ENCODE peak calls at places on chromosomes 16 and 17, in five cellular contexts. One of them, this sample, is unnamed.

GRCh38 chr17:74369221-74369620 is 1.9 kb downstream of the GPR142 start:
- DNase-seq in A549: no peak
- DNase-seq in foreskin fibroblast: no peak
- DNase-seq in fibroblast of lung: no peak
- DNase-seq in IMR-90: no peak
- DNase-seq in this sample: no peak

GRCh38 chr16:2415085-2415484 is 14.2 kb upstream of the CCNF start:
- DNase-seq in fibroblast of lung: no peak
- DNase-seq in IMR-90: no peak
- DNase-seq in A549: no peak
- DNase-seq in foreskin fibroblast: no peak
- DNase-seq in this sample: no peak

GRCh38 chr17:75806822-75807500 is 22.4 kb downstream of the UNK start:
- DNase-seq in fibroblast of lung: no peak
- DNase-seq in A549: no peak
- DNase-seq in foreskin fibroblast: no peak
- DNase-seq in IMR-90: no peak
- DNase-seq in this sample: no peak

GRCh38 chr17:73592531-73592961 is 51.7 kb downstream of the SDK2 start:
- DNase-seq in A549: no peak
- DNase-seq in foreskin fibroblast: no peak
- DNase-seq in IMR-90: no peak
- DNase-seq in fibroblast of lung: no peak
- DNase-seq in this sample: no peak

GRCh38 chr16:67563708-67564468 is 1.6 kb downstream of the CTCF start:
- DNase-seq in fibroblast of lung: peak; percentile 70
- DNase-seq in foreskin fibroblast: peak; percentile 86
- DNase-seq in A549: peak; percentile 47
- DNase-seq in IMR-90: peak; percentile 88
- DNase-seq in this sample: peak; percentile 63

GRCh38 chr17:67693811-67694210 is 23.9 kb upstream of the NOL11 start:
- DNase-seq in A549: no peak
- DNase-seq in foreskin fibroblast: no peak
- DNase-seq in fibroblast of lung: no peak
- DNase-seq in IMR-90: no peak
- DNase-seq in this sample: no peak

GRCh38 chr17:75267146-75267402 is 4.0 kb downstream of the MIF4GD start:
- DNase-seq in foreskin fibroblast: no peak
- DNase-seq in IMR-90: no peak
- DNase-seq in A549: no peak
- DNase-seq in fibroblast of lung: no peak
- DNase-seq in this sample: no peak

GRCh38 chr17:47999612-48000011 is 28.7 kb downstream of the CDK5RAP3 start:
- DNase-seq in A549: peak; percentile 26
- DNase-seq in IMR-90: peak; percentile 72
- DNase-seq in foreskin fibroblast: peak; percentile 64
- DNase-seq in fibroblast of lung: peak; percentile 72
- DNase-seq in this sample: peak; percentile 64

GRCh38 chr16:88920618-88921602 is 54.5 kb upstream of the PABPN1L start:
- DNase-seq in A549: no peak
- DNase-seq in foreskin fibroblast: peak; percentile 94
- DNase-seq in fibroblast of lung: peak; percentile 55
- DNase-seq in IMR-90: peak; percentile 61
- DNase-seq in this sample: peak; percentile 16

GRCh38 chr16:69110406-69110805 is 5.0 kb downstream of the HAS3 start:
- DNase-seq in IMR-90: no peak
- DNase-seq in foreskin fibroblast: no peak
- DNase-seq in A549: no peak
- DNase-seq in fibroblast of lung: no peak
- DNase-seq in this sample: no peak

GRCh38 chr17:64683791-64684190 is 21.7 kb upstream of the SMURF2 start:
- DNase-seq in A549: no peak
- DNase-seq in fibroblast of lung: peak; percentile 35
- DNase-seq in foreskin fibroblast: peak; percentile 48
- DNase-seq in IMR-90: peak; percentile 62
- DNase-seq in this sample: no peak

GRCh38 chr17:75516619-75517276 is 420 bp downstream of the TSEN54 start:
- DNase-seq in A549: no peak
- DNase-seq in IMR-90: no peak
- DNase-seq in foreskin fibroblast: peak; percentile 55
- DNase-seq in fibroblast of lung: peak; percentile 10
- DNase-seq in this sample: no peak

GRCh38 chr17:70021726-70022125 is 53.3 kb upstream of the KCNJ16 start:
- DNase-seq in IMR-90: peak; percentile 7
- DNase-seq in fibroblast of lung: peak; percentile 47
- DNase-seq in foreskin fibroblast: peak; percentile 51
- DNase-seq in A549: no peak
- DNase-seq in this sample: no peak

GRCh38 chr16:26795184-26795583 is 271.5 kb upstream of the C16orf82 start:
- DNase-seq in A549: no peak
- DNase-seq in IMR-90: no peak
- DNase-seq in foreskin fibroblast: no peak
- DNase-seq in fibroblast of lung: no peak
- DNase-seq in this sample: no peak

GRCh38 chr16:66858740-66859396 is 14.7 kb downstream of the CA7 start:
- DNase-seq in fibroblast of lung: peak; percentile 67
- DNase-seq in IMR-90: peak; percentile 49
- DNase-seq in A549: no peak
- DNase-seq in foreskin fibroblast: peak; percentile 66
- DNase-seq in this sample: no peak

GRCh38 chr17:78041401-78042179 is 83.1 kb downstream of the TNRC6C start:
- DNase-seq in fibroblast of lung: peak; percentile 16
- DNase-seq in foreskin fibroblast: peak; percentile 26
- DNase-seq in A549: no peak
- DNase-seq in IMR-90: no peak
- DNase-seq in this sample: no peak
- H3K4me3 ChIP-seq in fibroblast of lung: peak overlapping the region; percentile 71
- H3K4me3 ChIP-seq in foreskin fibroblast: peak overlapping the region; percentile 67
- H3K4me3 ChIP-seq in A549: peak overlapping the region; percentile 47
- H3K4me3 ChIP-seq in IMR-90: peak overlapping the region; percentile 79
- H3K4me3 ChIP-seq in this sample: peak overlapping the region; percentile 62

GRCh38 chr16:87806608-87807546 is 41.1 kb upstream of the KLHDC4 start:
- DNase-seq in A549: peak; percentile 85
- DNase-seq in IMR-90: peak; percentile 92
- DNase-seq in foreskin fibroblast: peak; percentile 95
- DNase-seq in fibroblast of lung: peak; percentile 90
- DNase-seq in this sample: peak; percentile 76
- TF ChIP-seq CTCF in A549: no peak
- TF ChIP-seq CTCF in IMR-90: no peak
- TF ChIP-seq CTCF in foreskin fibroblast: no peak
- TF ChIP-seq CTCF in fibroblast of lung: no peak
- TF ChIP-seq CTCF in this sample: peak; percentile 15

GRCh38 chr17:77233635-77234334 is 93.0 kb downstream of the SEC14L1 start:
- DNase-seq in fibroblast of lung: peak; percentile 89
- DNase-seq in A549: peak; percentile 93
- DNase-seq in foreskin fibroblast: peak; percentile 72
- DNase-seq in IMR-90: peak; percentile 89
- DNase-seq in this sample: no peak

GRCh38 chr17:77233127-77233526 is 92.4 kb downstream of the SEC14L1 start:
- DNase-seq in fibroblast of lung: no peak
- DNase-seq in A549: no peak
- DNase-seq in IMR-90: no peak
- DNase-seq in foreskin fibroblast: no peak
- DNase-seq in this sample: no peak

GRCh38 chr17:77237232-77238008 is 96.7 kb downstream of the SEC14L1 start:
- DNase-seq in fibroblast of lung: no peak
- DNase-seq in A549: no peak
- DNase-seq in IMR-90: no peak
- DNase-seq in foreskin fibroblast: no peak
- DNase-seq in this sample: no peak

GRCh38 chr17:77235370-77236080 is 94.8 kb downstream of the SEC14L1 start:
- DNase-seq in fibroblast of lung: peak; percentile 90
- DNase-seq in foreskin fibroblast: peak; percentile 79
- DNase-seq in IMR-90: peak; percentile 88
- DNase-seq in A549: no peak
- DNase-seq in this sample: peak; percentile 75

DNA sequence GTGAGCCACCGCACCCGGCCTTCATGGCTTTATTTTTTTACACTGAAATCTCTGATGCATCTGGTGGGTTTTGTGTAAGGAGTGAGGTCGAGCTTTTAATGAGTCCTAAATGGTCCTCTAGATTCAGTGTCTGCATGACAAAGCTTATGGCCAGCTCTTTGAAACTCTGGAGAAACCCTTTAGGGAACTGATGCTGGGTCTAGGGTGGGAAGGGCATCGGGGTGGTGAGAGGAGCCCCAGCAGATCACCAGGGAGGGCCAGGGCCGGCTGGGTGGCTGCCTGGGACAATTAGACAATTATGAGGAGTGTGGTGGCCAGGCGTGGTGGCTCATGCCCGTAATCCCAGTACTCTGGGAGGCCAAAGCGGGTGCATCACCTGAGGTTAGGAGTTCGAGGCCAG is 93.9 kb downstream of the SEC14L1 start:
- DNase-seq in IMR-90: no peak
- DNase-seq in fibroblast of lung: no peak
- DNase-seq in foreskin fibroblast: no peak
- DNase-seq in A549: no peak
- DNase-seq in this sample: no peak
- H3K4me3 ChIP-seq in IMR-90: no peak overlapping the region
- H3K4me3 ChIP-seq in fibroblast of lung: no peak overlapping the region
- H3K4me3 ChIP-seq in foreskin fibroblast: no peak overlapping the region
- H3K4me3 ChIP-seq in A549: no peak overlapping the region
- H3K4me3 ChIP-seq in this sample: no peak overlapping the region

DNA sequence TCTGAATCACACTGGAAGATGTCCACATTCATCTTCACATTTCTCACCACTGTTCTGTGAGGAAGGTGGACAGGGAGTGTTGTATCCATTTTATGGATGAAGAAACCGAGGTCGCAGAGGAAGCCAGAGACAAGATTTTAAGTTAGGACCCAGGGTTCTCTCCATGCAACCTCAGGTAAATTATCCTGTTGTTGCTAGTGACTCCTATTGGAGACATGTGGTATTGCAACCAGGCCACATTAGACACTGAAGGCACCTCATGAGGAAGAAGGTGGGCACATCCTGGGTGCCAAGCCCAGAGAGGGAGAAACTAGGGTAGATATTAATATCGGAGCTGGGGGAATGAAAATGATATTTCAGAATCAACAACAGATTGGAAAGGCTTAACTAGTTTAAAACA is 8.5 kb upstream of the WNT9B start:
- DNase-seq in IMR-90: no peak
- DNase-seq in fibroblast of lung: no peak
- DNase-seq in foreskin fibroblast: no peak
- DNase-seq in A549: peak; percentile 49
- DNase-seq in this sample: no peak
- TF ChIP-seq CTCF in IMR-90: peak; percentile 33
- TF ChIP-seq CTCF in fibroblast of lung: peak; percentile 69
- TF ChIP-seq CTCF in foreskin fibroblast: peak; percentile 47
- TF ChIP-seq CTCF in A549: peak; percentile 40
- TF ChIP-seq CTCF in this sample: peak; percentile 55

DNA sequence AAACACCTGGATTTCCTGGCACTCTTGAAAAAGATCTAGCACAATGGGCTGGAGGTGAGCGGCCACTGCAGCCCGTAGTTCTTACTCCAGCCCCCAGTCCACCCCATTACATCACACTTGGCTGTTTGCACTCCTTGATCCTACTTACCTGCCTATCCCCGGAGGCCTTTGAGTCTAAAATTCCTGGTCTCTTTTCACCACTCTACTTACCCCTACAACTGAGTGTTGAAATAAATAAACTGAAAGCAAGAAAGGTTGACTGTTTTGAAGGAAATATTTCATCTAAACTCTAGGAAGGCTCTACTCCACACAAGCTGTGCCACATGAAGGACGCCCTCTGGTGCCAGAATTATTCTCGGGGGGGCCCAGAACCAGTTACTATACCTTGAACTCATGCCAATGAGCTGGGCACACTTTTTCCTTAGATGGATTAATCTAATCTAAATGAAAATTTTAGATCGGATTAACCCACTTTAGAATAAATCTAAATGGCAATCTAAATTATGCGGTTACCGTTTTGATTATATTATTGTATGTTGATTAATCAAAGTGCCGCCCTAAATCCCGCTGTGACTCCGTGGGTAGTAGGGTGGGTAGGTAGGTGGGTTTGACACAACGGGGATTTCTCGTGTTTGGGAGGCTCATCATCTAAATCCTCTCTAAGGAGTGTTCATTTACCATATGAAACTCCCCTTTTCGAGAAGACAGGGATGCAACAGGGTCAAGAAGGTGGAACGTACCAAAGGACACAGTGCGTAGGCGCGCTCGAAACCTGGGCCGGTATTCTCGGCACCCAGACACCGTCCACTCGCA is 651 bp upstream of the EIF1 start:
- DNase-seq in fibroblast of lung: no peak
- DNase-seq in A549: peak; percentile 75
- DNase-seq in foreskin fibroblast: peak; percentile 64
- DNase-seq in IMR-90: peak; percentile 15
- DNase-seq in this sample: no peak
- H3K4me3 ChIP-seq in fibroblast of lung: peak overlapping the region; percentile 68
- H3K4me3 ChIP-seq in A549: peak overlapping the region; percentile 54
- H3K4me3 ChIP-seq in foreskin fibroblast: peak overlapping the region; percentile 73
- H3K4me3 ChIP-seq in IMR-90: peak overlapping the region; percentile 75
- H3K4me3 ChIP-seq in this sample: peak overlapping the region; percentile 55

GRCh38 chr16:54594646-54595381 is 308.2 kb upstream of the IRX3 start:
- DNase-seq in fibroblast of lung: no peak
- DNase-seq in IMR-90: no peak
- DNase-seq in A549: no peak
- DNase-seq in foreskin fibroblast: no peak
- DNase-seq in this sample: no peak
- TF ChIP-seq CTCF in fibroblast of lung: no peak
- TF ChIP-seq CTCF in IMR-90: no peak
- TF ChIP-seq CTCF in A549: no peak
- TF ChIP-seq CTCF in foreskin fibroblast: no peak
- TF ChIP-seq CTCF in this sample: no peak

GRCh38 chr17:27635275-27635823 is 4.4 kb downstream of the LGALS9 start:
- DNase-seq in fibroblast of lung: no peak
- DNase-seq in foreskin fibroblast: no peak
- DNase-seq in IMR-90: no peak
- DNase-seq in A549: no peak
- DNase-seq in this sample: no peak
- H3K4me3 ChIP-seq in fibroblast of lung: no peak overlapping the region
- H3K4me3 ChIP-seq in foreskin fibroblast: no peak overlapping the region
- H3K4me3 ChIP-seq in IMR-90: no peak overlapping the region
- H3K4me3 ChIP-seq in A549: no peak overlapping the region
- H3K4me3 ChIP-seq in this sample: no peak overlapping the region